ENCODE peak calls at places on chromosomes 1 and 21, in five cellular contexts. M is hypothalamus, F is BJ, U is T follicular helper cell, L is SW480. J is an unnamed sample.

GRCh38 chr1:47848985-47849610 is 148.1 kb downstream of the TRABD2B start:
- DNase-seq in M (no peak), L (no peak), F (no peak), U (no peak), J (no peak)

GRCh38 chr1:214957330-214958137 is 125.0 kb upstream of the KCNK2 start:
- DNase-seq in L (no peak), U (no peak), F (peak), M (no peak), J (no peak)

GRCh38 chr1:17184161-17184665 is 20.7 kb upstream of the PADI1 start:
- DNase-seq in F (no peak), M (no peak), L (no peak), U (no peak), J (no peak)

GRCh38 chr1:16677552-16678423 is 11.0 kb upstream of the RNU1-3 start:
- DNase-seq in U (no peak), L (peak), F (no peak), M (no peak), J (peak)

GRCh38 chr1:28882009-28882628 is 32.2 kb upstream of the EPB41 start:
- DNase-seq in F (peak), M (peak), L (peak), U (peak), J (peak)

GRCh38 chr1:204453141-204453772 is 41.3 kb downstream of the PIK3C2B start:
- DNase-seq in L (no peak), F (no peak), M (no peak), U (peak), J (peak)

GRCh38 chr1:40938393-40938792 is 41.1 kb upstream of the CTPS1 start:
- DNase-seq in U (no peak), M (no peak), F (no peak), L (no peak), J (no peak)

GRCh38 chr1:173865468-173866164 is 2.2 kb downstream of the GAS5 start:
- DNase-seq in U (no peak), L (no peak), M (no peak), F (no peak), J (no peak)

GRCh38 chr1:170284425-170284824 is 138.7 kb downstream of the NTMT2 start:
- DNase-seq in F (no peak), M (no peak), U (no peak), L (no peak), J (no peak)

GRCh38 chr1:40389871-40390560 is 16.5 kb downstream of the SMAP2 start:
- DNase-seq in L (peak), F (no peak), M (no peak), U (no peak), J (no peak)

GRCh38 chr1:248834343-248834940 is 3.6 kb upstream of the ZNF672 start:
- DNase-seq in F (no peak), L (no peak), M (no peak), U (no peak), J (no peak)

GRCh38 chr1:69611316-69611715 is 43.6 kb downstream of the LRRC7 start:
- DNase-seq in L (no peak), F (peak), U (no peak), M (no peak), J (no peak)

GRCh38 chr1:193183019-193183643 is 3.3 kb downstream of the B3GALT2 start:
- DNase-seq in L (peak), M (no peak), F (no peak), U (no peak), J (peak)

GRCh38 chr1:66370462-66370907 is 163.5 kb upstream of the SGIP1 start:
- DNase-seq in F (no peak), M (no peak), L (no peak), U (no peak), J (no peak)

GRCh38 chr21:37627074-37627473 is 260.5 kb downstream of the DYRK1A start:
- DNase-seq in U (no peak), F (no peak), L (no peak), M (no peak), J (no peak)

GRCh38 chr1:26961826-26962225 is 1.6 kb upstream of the KDF1 start:
- DNase-seq in F (peak), U (no peak), M (no peak), L (peak), J (no peak)

GRCh38 chr21:36699026-36699545 is at the start of gene SIM2:
- DNase-seq in L (peak), M (no peak), U (no peak), F (no peak), J (no peak)

GRCh38 chr1:155794605-155795265 is 62.3 kb downstream of the GON4L start:
- DNase-seq in L (no peak), U (no peak), F (no peak), M (no peak), J (no peak)

GRCh38 chr1:57722285-57722978 is 298.6 kb upstream of the DAB1 start:
- DNase-seq in M (no peak), L (no peak), U (no peak), F (no peak), J (no peak)

GRCh38 chr1:5953386-5953785 is 38.8 kb downstream of the NPHP4 start:
- DNase-seq in L (no peak), U (no peak), M (no peak), F (no peak), J (no peak)

GRCh38 chr1:229224308-229224707 is 46.6 kb upstream of the RAB4A start:
- DNase-seq in F (no peak), L (peak), M (no peak), U (no peak), J (no peak)

GRCh38 chr1:166307261-166308188 is 140.7 kb upstream of the FAM78B start:
- DNase-seq in F (no peak), M (no peak), U (no peak), L (no peak), J (no peak)

GRCh38 chr1:155170101-155170785 is 2.9 kb downstream of the KRTCAP2 start:
- DNase-seq in L (no peak), F (no peak), U (no peak), M (no peak), J (no peak)

GRCh38 chr21:44282370-44282769 is 3.3 kb upstream of the AIRE start:
- DNase-seq in M (no peak), F (no peak), L (no peak), U (no peak), J (no peak)

GRCh38 chr1:109198043-109198695 is 15.5 kb upstream of the SARS1 start:
- DNase-seq in U (no peak), M (no peak), F (peak), L (peak), J (no peak)

GRCh38 chr1:151547900-151548230 is 7.8 kb downstream of the TUFT1 start:
- DNase-seq in U (no peak), L (no peak), F (no peak), M (no peak), J (no peak)

GRCh38 chr1:182630586-182630985 is 26.4 kb upstream of the RGS16 start:
- DNase-seq in U (no peak), F (no peak), M (no peak), L (no peak), J (no peak)

GRCh38 chr1:174206148-174206826 is 47.0 kb downstream of the RABGAP1L start:
- DNase-seq in U (no peak), L (no peak), F (no peak), M (no peak), J (no peak)

GRCh38 chr1:10578070-10578469 is 103.3 kb downstream of the PEX14 start:
- DNase-seq in M (no peak), L (no peak), U (no peak), F (no peak), J (no peak)

GRCh38 chr21:36627242-36627641 is 71.7 kb upstream of the SIM2 start:
- DNase-seq in U (no peak), L (no peak), M (no peak), F (no peak), J (no peak)

GRCh38 chr1:228172591-228173527 is 7.3 kb downstream of the IBA57 start:
- DNase-seq in M (no peak), F (no peak), U (no peak), L (no peak), J (no peak)

J was measured in T-helper 1 cell.